ENCODE peak calls at places on chromosomes 13 and 19, in six cellular contexts. One of them, this sample, is unnamed.

GRCh38 chr13:40790232-40790631 is 821 bp downstream of the SLC25A15 start:
- DNase-seq in psoas muscle: no peak
- DNase-seq in fibroblast of pulmonary artery: no peak
- DNase-seq in uterus: no peak
- DNase-seq in tibial artery: no peak
- DNase-seq in cardiac muscle cell: no peak
- DNase-seq in this sample: peak

GRCh38 chr19:29590278-29590677 is 15.8 kb upstream of the POP4 start:
- DNase-seq in uterus: no peak
- DNase-seq in psoas muscle: no peak
- DNase-seq in fibroblast of pulmonary artery: no peak
- DNase-seq in cardiac muscle cell: no peak
- DNase-seq in tibial artery: no peak
- DNase-seq in this sample: no peak

GRCh38 chr19:36672368-36672767 is 5.7 kb upstream of the ZNF461 start:
- DNase-seq in uterus: no peak
- DNase-seq in tibial artery: no peak
- DNase-seq in fibroblast of pulmonary artery: no peak
- DNase-seq in psoas muscle: no peak
- DNase-seq in cardiac muscle cell: no peak
- DNase-seq in this sample: no peak

GRCh38 chr19:5145521-5146511 is 176.9 kb downstream of the KDM4B start:
- DNase-seq in psoas muscle: peak
- DNase-seq in uterus: no peak
- DNase-seq in cardiac muscle cell: no peak
- DNase-seq in tibial artery: peak
- DNase-seq in fibroblast of pulmonary artery: no peak
- DNase-seq in this sample: no peak

GRCh38 chr13:74593688-74594087 is 459.5 kb upstream of the KLF12 start:
- DNase-seq in fibroblast of pulmonary artery: no peak
- DNase-seq in tibial artery: no peak
- DNase-seq in psoas muscle: no peak
- DNase-seq in cardiac muscle cell: no peak
- DNase-seq in uterus: no peak
- DNase-seq in this sample: no peak

GRCh38 chr19:11736696-11737095 is 2.0 kb downstream of the ZNF823 start:
- DNase-seq in uterus: peak
- DNase-seq in psoas muscle: peak
- DNase-seq in fibroblast of pulmonary artery: peak
- DNase-seq in cardiac muscle cell: no peak
- DNase-seq in tibial artery: no peak
- DNase-seq in this sample: peak

GRCh38 chr13:102935896-102936321 is 90.1 kb downstream of the ERCC5 start:
- DNase-seq in fibroblast of pulmonary artery: no peak
- DNase-seq in psoas muscle: no peak
- DNase-seq in uterus: no peak
- DNase-seq in tibial artery: no peak
- DNase-seq in cardiac muscle cell: no peak
- DNase-seq in this sample: no peak

GRCh38 chr13:47459512-47459911 is 541.6 kb downstream of the SUCLA2 start:
- DNase-seq in uterus: no peak
- DNase-seq in psoas muscle: no peak
- DNase-seq in cardiac muscle cell: peak
- DNase-seq in fibroblast of pulmonary artery: peak
- DNase-seq in tibial artery: no peak
- DNase-seq in this sample: peak

GRCh38 chr19:33291623-33292534 is 10.5 kb downstream of the CEBPA start:
- DNase-seq in tibial artery: no peak
- DNase-seq in cardiac muscle cell: no peak
- DNase-seq in psoas muscle: peak
- DNase-seq in fibroblast of pulmonary artery: no peak
- DNase-seq in uterus: no peak
- DNase-seq in this sample: no peak

GRCh38 chr13:44396963-44397580 is 23.4 kb downstream of the SERP2 start:
- DNase-seq in psoas muscle: peak
- DNase-seq in tibial artery: no peak
- DNase-seq in cardiac muscle cell: peak
- DNase-seq in uterus: peak
- DNase-seq in fibroblast of pulmonary artery: peak
- DNase-seq in this sample: peak

GRCh38 chr19:18879579-18880373 is 16.2 kb downstream of the CERS1 start:
- DNase-seq in tibial artery: no peak
- DNase-seq in cardiac muscle cell: no peak
- DNase-seq in psoas muscle: no peak
- DNase-seq in uterus: no peak
- DNase-seq in fibroblast of pulmonary artery: peak
- DNase-seq in this sample: peak

GRCh38 chr19:54473071-54473941 is at the start of gene CDC42EP5:
- DNase-seq in fibroblast of pulmonary artery: peak
- DNase-seq in cardiac muscle cell: peak
- DNase-seq in tibial artery: peak
- DNase-seq in psoas muscle: peak
- DNase-seq in uterus: peak
- DNase-seq in this sample: peak

GRCh38 chr13:102901056-102901455 is 55.2 kb downstream of the ERCC5 start:
- DNase-seq in psoas muscle: no peak
- DNase-seq in fibroblast of pulmonary artery: no peak
- DNase-seq in cardiac muscle cell: no peak
- DNase-seq in uterus: no peak
- DNase-seq in tibial artery: no peak
- DNase-seq in this sample: no peak

GRCh38 chr13:46586766-46587509 is 34.0 kb downstream of the LRCH1 start:
- DNase-seq in uterus: no peak
- DNase-seq in fibroblast of pulmonary artery: no peak
- DNase-seq in tibial artery: no peak
- DNase-seq in cardiac muscle cell: no peak
- DNase-seq in psoas muscle: no peak
- DNase-seq in this sample: no peak

GRCh38 chr13:100689191-100689590 is 14.6 kb upstream of the TMTC4 start:
- DNase-seq in cardiac muscle cell: no peak
- DNase-seq in tibial artery: no peak
- DNase-seq in psoas muscle: no peak
- DNase-seq in fibroblast of pulmonary artery: no peak
- DNase-seq in uterus: no peak
- DNase-seq in this sample: no peak

DNA sequence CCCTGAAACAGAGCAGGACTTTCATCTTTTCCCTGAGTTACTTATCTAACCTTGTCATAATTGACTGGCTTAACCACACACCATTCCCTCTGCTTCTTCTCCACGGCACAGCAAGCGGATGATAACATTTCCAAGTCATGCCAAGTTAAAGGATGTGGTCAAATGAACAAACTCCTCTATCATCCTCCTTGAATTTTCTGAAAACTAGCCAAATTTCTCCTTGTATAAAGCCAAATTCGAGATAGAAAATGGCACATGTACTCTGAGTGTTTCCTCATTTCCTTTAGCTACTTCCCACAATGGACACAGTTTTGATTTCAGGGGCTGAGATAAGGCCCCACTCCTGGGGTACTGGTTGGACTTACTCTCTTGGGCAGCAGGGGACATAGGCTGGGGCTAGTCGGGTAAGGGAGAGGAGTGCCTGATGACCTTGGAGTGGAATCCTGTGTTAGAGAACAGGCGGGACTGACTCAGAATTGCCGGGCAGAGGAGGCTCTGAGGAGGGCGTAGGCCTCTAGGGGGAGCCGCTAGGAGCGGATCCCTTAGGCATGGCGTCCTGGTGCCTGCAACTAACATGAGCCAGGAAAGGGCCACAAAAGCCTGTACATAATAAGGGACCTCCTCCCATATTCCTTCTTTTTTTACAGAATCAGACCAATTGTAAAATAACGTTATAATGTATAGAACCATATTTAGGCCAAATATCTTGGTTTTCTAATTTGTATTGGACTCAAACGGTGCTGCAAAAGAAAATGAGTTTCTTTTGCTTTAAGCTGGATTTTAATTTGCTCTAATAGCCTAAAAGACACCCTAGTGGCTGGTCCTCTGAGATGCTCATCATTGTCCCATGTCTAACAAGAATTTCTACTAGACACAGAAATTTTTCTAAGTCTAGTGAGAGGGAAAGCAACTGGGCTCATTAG is 20.4 kb upstream of the TMTC4 start:
- DNase-seq in fibroblast of pulmonary artery: peak
- DNase-seq in uterus: no peak
- DNase-seq in psoas muscle: no peak
- DNase-seq in tibial artery: no peak
- DNase-seq in cardiac muscle cell: peak
- DNase-seq in this sample: peak
- TF ChIP-seq CTCF in fibroblast of pulmonary artery: peak
- TF ChIP-seq CTCF in uterus: no peak
- TF ChIP-seq CTCF in psoas muscle: peak
- TF ChIP-seq CTCF in tibial artery: no peak
- TF ChIP-seq CTCF in cardiac muscle cell: peak
- TF ChIP-seq CTCF in this sample: peak

DNA sequence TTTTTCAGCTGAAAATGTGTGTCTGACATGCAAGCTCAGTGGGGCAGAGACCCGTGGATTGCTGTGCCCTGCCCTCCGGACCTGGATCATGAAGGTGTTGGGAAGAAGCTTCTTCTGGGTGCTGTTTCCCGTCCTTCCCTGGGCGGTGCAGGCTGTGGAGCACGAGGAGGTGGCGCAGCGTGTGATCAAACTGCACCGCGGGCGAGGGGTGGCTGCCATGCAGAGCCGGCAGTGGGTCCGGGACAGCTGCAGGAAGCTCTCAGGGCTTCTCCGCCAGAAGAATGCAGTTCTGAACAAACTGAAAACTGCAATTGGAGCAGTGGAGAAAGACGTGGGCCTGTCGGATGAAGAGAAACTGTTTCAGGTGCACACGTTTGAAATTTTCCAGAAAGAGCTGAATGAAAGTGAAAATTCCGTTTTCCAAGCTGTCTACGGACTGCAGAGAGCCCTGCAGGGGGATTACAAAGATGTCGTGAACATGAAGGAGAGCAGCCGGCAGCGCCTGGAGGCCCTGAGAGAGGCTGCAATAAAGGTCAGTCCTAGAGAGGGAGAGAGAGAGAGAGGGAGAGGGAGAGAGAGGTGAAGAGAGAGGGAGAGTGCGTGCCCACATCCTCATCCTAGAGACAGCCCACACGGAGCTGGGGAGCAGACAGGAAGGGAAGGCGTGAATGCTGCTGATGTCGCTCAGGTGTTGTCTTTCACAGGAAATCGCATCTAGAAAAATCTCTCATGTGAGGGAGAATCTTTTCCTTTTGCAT is 5.2 kb upstream of the DCUN1D2 start:
- DNase-seq in tibial artery: no peak
- DNase-seq in cardiac muscle cell: peak
- DNase-seq in psoas muscle: no peak
- DNase-seq in fibroblast of pulmonary artery: no peak
- DNase-seq in uterus: no peak
- DNase-seq in this sample: peak
- H3K4me3 ChIP-seq in tibial artery: peak
- H3K4me3 ChIP-seq in cardiac muscle cell: no peak
- H3K4me3 ChIP-seq in psoas muscle: peak
- H3K4me3 ChIP-seq in fibroblast of pulmonary artery: no peak
- H3K4me3 ChIP-seq in uterus: no peak
- H3K4me3 ChIP-seq in this sample: peak

GRCh38 chr13:108182652-108183051 is 32.7 kb downstream of the LIG4 start:
- DNase-seq in fibroblast of pulmonary artery: no peak
- DNase-seq in uterus: no peak
- DNase-seq in cardiac muscle cell: no peak
- DNase-seq in psoas muscle: no peak
- DNase-seq in tibial artery: no peak
- DNase-seq in this sample: no peak

GRCh38 chr13:108178105-108178504 is 37.2 kb downstream of the LIG4 start:
- DNase-seq in fibroblast of pulmonary artery: no peak
- DNase-seq in tibial artery: no peak
- DNase-seq in cardiac muscle cell: no peak
- DNase-seq in uterus: no peak
- DNase-seq in psoas muscle: no peak
- DNase-seq in this sample: no peak

DNA sequence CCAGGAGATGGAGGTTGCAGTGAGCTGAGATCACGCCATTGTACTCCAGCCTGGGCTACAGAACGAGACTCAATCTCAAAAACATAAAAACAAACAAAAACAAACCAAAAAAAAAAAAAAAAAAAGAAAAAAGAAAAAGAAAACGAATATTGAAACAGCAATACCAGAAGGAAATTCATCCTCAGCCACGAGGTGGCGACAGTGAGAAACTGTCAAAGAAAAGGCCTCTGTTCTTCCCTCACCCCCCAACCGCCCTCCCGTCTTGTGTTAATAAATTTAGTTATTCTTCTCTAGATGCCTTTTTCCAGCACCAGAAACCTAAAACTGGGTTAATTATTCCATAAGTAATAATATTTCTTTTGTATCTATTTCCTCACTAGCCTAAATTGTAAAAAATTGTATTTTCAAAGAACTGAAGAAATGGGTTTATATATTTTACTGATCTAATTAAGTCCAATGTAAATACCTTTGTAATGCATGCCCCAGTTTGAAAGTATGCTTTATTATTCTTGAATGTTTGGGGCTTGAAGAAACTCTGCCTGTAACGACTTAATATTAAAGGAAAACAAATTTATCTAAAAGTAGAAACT is 38.6 kb downstream of the LIG4 start:
- DNase-seq in psoas muscle: no peak
- DNase-seq in fibroblast of pulmonary artery: peak
- DNase-seq in uterus: no peak
- DNase-seq in cardiac muscle cell: peak
- DNase-seq in tibial artery: no peak
- DNase-seq in this sample: peak
- TF ChIP-seq CTCF in psoas muscle: peak
- TF ChIP-seq CTCF in fibroblast of pulmonary artery: peak
- TF ChIP-seq CTCF in uterus: no peak
- TF ChIP-seq CTCF in cardiac muscle cell: peak
- TF ChIP-seq CTCF in tibial artery: no peak
- TF ChIP-seq CTCF in this sample: peak

DNA sequence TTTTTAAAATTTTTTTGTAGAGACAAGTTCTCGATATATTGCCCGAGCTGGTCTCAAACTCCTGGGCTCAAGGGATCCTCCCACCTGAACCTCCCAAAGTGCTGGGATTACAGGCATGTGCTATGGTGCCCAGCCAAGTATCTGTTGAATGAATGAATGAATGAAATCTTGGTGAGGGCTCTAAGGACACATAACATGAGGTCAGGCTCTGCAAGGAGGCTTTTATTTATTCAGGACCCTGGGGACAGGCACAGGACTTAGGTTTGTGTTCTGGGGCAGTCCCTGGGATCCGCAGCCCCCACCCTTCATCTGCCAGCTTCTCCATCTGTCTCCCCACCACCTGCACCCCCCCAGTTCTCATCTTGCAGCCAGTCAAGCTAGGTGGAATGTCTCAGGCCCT is 4.6 kb downstream of the PTGIR start:
- DNase-seq in uterus: no peak
- DNase-seq in cardiac muscle cell: no peak
- DNase-seq in tibial artery: no peak
- DNase-seq in fibroblast of pulmonary artery: no peak
- DNase-seq in psoas muscle: peak
- DNase-seq in this sample: no peak
- H3K4me3 ChIP-seq in uterus: no peak
- H3K4me3 ChIP-seq in cardiac muscle cell: no peak
- H3K4me3 ChIP-seq in tibial artery: peak
- H3K4me3 ChIP-seq in fibroblast of pulmonary artery: no peak
- H3K4me3 ChIP-seq in psoas muscle: no peak
- H3K4me3 ChIP-seq in this sample: no peak